ENCODE peak calls at places on chromosomes 4 and X, in four cellular contexts. C is adrenal gland, I is heart left ventricle, E is mucosa of descending colon. D is an unnamed sample. For H3K4me1, the result is how much of the 10 kb centered on the place peaks cover.

GRCh38 chr4:73869130-73870055 is at the start of gene CXCL1:
- DNase-seq in I (peak), E (peak), C (peak), D (no peak)

GRCh38 chr4:39855909-39856512 is 121.7 kb downstream of the PDS5A start:
- DNase-seq in E (no peak), I (no peak), C (no peak), D (no peak)

GRCh38 chr4:53022162-53023100 is 160.3 kb downstream of the RASL11B start:
- DNase-seq in E (no peak), C (no peak), I (no peak), D (no peak)

GRCh38 chr4:85825937-85826678 is 351.2 kb downstream of the ARHGAP24 start:
- DNase-seq in C (no peak), E (no peak), I (no peak), D (no peak)

GRCh38 chr4:103996637-103997036 is 276.9 kb upstream of the TACR3 start:
- DNase-seq in E (no peak), C (peak), I (no peak), D (no peak)

GRCh38 chrX:9628779-9629493 is 136.7 kb downstream of the GPR143 start:
- DNase-seq in I (no peak), C (no peak), E (no peak), D (no peak)

GRCh38 chrX:9341305-9342201 is 123.3 kb upstream of the TBL1X start:
- DNase-seq in C (peak), I (peak), E (peak), D (peak)

GRCh38 chr4:3123201-3123671 is 48.8 kb downstream of the HTT start:
- DNase-seq in E (no peak), C (no peak), I (no peak), D (no peak)

GRCh38 chr4:84632092-84632491 is 49.2 kb downstream of the CDS1 start:
- DNase-seq in E (no peak), I (no peak), C (no peak), D (no peak)

GRCh38 chr4:1413687-1414479 is 7.6 kb upstream of the NKX1-1 start:
- DNase-seq in E (no peak), C (no peak), I (no peak), D (peak)

GRCh38 chr4:21888195-21888976 is 60.2 kb downstream of the KCNIP4 start:
- DNase-seq in I (no peak), C (no peak), E (no peak), D (no peak)

GRCh38 chrX:37781808-37782207 is 1.9 kb downstream of the CYBB start:
- DNase-seq in I (no peak), E (no peak), C (no peak), D (no peak)

GRCh38 chrX:37776283-37776986 is 3.4 kb upstream of the CYBB start:
- DNase-seq in I (no peak), E (no peak), C (no peak), D (no peak)

GRCh38 chrX:37783284-37783683 is 3.4 kb downstream of the CYBB start:
- DNase-seq in I (no peak), E (no peak), C (no peak), D (no peak)

GRCh38 chrX:37776987-37777325 is 2.9 kb upstream of the CYBB start:
- DNase-seq in C (no peak), I (no peak), E (no peak), D (no peak)

GRCh38 chrX:37779857-37780256 is at the start of gene CYBB:
- DNase-seq in E (no peak), C (no peak), I (no peak), D (no peak)
- H3K4me3 ChIP-seq in E (no peak), C (no peak), I (peak), D (no peak)

DNA sequence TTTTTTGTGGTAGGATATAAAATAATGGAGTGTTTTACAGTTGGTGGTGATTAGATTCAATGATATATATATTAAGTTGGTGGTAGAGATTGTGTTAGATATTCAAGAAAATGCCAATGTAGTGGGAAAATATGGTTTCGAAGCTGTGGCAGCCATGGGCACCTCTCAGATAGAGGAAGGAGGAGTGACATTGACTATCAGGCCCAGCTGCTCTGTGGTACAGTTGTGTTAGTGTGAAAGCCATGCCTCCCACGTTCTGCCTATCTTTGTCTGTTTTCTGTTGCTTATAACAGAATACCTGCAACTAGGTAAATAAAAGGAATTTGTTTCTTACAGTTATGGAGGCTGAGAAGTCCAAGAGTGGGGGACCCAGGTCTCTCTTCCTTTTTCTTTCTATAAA is 101.9 kb downstream of the ARHGAP10 start:
- DNase-seq in E (no peak), C (no peak), I (no peak), D (no peak)
- H3K4me1 ChIP-seq in E (under half), C (under half), I (under half), D (half or more)

DNA sequence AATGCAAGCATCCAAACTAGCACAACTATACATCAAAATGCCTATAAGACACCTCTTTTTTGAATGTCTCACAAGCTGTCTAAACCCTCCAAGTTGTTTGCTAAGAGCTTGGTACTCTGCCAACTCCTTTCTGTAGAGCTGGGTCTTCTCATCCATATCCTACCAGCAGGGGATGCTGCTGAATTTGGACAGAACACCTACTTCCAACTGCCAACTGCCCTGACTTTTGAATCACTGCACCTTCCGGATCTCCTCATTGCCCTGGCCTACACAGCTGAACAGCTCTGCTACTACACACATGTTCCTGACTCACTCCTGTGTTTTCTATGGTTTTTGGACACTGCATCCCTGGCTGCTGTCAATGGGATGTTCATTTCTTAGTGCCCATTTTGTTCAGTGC is 18.7 kb downstream of the FAM184B start:
- DNase-seq in E (no peak), C (no peak), I (no peak), D (no peak)
- TF ChIP-seq CTCF in E (no peak), C (no peak), I (no peak), D (no peak)

GRCh38 chrX:36961590-36961989 is 46.6 kb upstream of the FAM47C start:
- DNase-seq in E (no peak), C (no peak), I (no peak), D (no peak)

GRCh38 chrX:36963069-36963808 is 44.9 kb upstream of the FAM47C start:
- DNase-seq in I (no peak), E (no peak), C (no peak), D (no peak)

DNA sequence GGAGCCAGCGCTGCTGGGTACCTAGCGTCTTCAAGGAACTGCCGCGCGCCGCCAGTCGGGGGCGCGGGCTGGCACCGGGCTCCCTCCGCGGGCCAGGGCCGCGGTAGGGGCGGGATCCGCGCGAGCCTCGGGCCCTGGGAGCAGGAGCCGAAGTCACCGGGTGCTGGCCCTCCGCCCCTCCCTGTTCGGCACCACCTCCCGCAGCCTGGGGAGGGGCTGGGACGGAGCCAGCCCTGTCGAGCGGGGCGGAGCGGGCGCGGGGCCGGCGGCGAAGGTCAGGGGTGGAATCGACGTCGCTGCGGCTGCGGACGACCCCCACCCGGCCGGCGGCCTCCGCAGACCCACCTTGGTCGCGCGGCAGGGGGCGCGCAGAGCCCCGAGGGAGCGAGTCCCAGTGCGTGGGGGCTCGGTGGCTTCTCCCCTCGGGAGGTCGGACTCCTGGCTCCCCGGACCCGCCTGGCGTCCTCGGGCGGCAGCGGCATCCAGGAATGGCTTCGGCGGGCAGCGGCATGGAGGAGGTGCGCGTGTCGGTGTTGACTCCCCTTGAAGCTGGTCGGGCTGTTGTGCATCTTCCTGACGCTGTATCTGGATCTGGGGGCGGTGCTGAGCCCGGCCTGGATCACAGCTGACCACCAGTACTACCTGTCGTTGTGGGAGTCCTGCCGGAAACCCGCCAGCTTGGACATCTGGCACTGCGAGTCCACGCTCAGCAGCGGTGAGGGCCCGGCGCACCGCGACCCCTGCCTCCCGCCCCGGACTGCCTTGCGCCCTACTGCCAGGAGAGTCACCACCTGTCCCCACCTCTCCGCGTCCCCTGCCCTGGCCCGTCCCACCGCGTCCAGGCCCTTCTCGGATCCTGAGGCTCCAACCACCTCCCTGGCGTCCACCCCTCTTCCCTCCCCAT is 50.5 kb upstream of the FAM47C start:
- DNase-seq in I (no peak), E (peak), C (no peak), D (no peak)
- H3K4me3 ChIP-seq in I (peak), E (no peak), C (no peak), D (peak)

DNA sequence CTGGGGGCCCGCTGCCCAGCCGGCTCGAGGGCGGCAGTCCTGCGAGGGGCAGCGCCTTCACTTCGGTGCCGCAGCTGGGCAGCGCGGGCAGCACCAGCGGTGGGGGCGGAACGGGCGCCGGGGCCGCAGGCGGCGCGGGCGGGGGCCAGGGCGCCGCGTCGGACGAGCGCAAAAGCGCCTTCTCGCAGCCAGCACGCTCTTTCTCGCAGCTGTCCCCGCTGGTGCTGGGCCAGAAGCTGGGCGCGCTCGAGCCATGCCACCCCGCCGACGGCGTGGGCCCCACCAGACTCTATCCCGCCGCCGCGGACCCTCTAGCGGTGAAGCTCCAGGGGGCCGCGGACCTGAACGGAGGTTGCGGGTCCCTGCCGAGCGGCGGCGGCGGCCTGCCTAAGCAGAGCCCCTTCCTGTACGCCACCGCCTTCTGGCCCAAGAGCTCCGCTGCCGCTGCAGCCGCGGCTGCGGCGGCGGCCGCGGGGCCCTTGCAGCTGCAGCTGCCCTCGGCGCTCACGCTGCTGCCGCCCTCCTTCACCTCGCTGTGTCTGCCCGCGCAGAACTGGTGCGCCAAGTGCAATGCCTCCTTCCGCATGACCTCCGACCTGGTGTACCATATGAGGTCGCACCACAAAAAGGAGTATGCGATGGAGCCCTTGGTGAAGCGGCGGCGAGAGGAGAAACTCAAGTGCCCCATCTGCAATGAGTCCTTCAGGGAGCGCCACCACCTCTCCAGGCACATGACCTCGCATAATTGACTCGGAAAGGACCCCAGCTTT is 5.7 kb downstream of the PRDM8 start:
- DNase-seq in I (no peak), E (peak), C (no peak), D (no peak)
- H3K4me1 ChIP-seq in I (under half), E (under half), C (under half), D (under half)

GRCh38 chrX:109638158-109638557 is 13.2 kb upstream of the KCNE5 start:
- DNase-seq in I (no peak), E (no peak), C (no peak), D (no peak)

GRCh38 chrX:109635151-109635550 is 10.2 kb upstream of the KCNE5 start:
- DNase-seq in E (no peak), C (no peak), I (no peak), D (no peak)

GRCh38 chrX:109629310-109629709 is 4.3 kb upstream of the KCNE5 start:
- DNase-seq in C (no peak), E (no peak), I (no peak), D (no peak)

GRCh38 chrX:109632906-109633504 is 8.0 kb upstream of the KCNE5 start:
- DNase-seq in C (no peak), I (no peak), E (no peak), D (no peak)
- TF ChIP-seq CTCF in C (peak), I (peak), E (no peak), D (no peak)

GRCh38 chr4:153622778-153623240 is 61.3 kb upstream of the TLR2 start:
- DNase-seq in C (peak), E (no peak), I (no peak), D (no peak)
- H3K4me3 ChIP-seq in C (no peak), E (no peak), I (no peak), D (no peak)

DNA sequence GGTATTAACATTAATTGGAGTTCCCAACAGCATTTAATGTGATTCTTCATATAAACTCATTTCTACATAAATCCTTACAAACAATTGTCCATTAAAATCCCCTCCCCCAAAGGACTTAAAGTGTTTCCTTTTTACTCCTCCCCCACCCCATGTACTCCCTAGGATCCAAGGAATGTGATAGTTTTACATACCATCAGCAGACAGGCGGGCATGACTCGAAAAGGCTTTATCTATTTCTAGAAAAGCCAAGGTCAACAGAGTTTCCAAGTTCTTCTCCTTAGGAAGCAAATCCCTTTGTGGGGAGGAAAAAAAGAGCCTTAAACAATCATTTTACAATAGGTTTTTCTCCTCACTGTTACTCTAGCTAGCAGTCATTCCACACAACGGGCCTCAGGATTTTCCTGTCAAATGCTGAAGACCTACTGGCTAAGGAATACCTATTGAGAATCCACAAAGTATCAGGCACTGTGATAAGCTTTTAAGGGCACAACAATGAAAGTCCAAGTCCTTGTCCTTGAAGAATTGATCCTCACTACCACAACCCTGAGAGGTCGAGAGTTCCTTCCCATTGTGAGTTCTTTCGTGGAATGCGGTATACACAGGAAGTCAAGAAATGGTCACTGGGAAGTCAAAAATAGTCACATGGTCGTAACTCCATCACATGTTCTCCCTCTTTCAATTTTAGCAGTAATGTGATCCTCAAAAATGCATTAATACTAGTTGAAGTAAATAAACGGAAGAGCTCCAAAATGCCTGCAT is 7.2 kb downstream of the PPM1K start:
- DNase-seq in E (no peak), I (no peak), C (no peak), D (no peak)
- H3K4me1 ChIP-seq in E (under half), I (under half), C (under half), D (under half)

GRCh38 chrX:318739-319578 is at the start of gene GTPBP6:
- DNase-seq in C (peak), I (peak), E (peak), D (peak)

GRCh38 chrX:327660-328126 is 9.1 kb upstream of the GTPBP6 start:
- DNase-seq in I (peak), C (no peak), E (peak), D (no peak)

GRCh38 chrX:319579-320125 is 1.1 kb upstream of the GTPBP6 start:
- DNase-seq in I (peak), E (peak), C (peak), D (no peak)

GRCh38 chrX:320126-320783 is 1.7 kb upstream of the GTPBP6 start:
- DNase-seq in I (peak), C (peak), E (peak), D (no peak)

GRCh38 chrX:323721-324628 is 5.4 kb upstream of the GTPBP6 start:
- DNase-seq in C (peak), E (peak), I (peak), D (no peak)
- TF ChIP-seq CTCF in C (no peak), E (no peak), I (no peak), D (peak)

D was measured in right atrium auricular region.